ENCODE peak calls at places on chromosome 1, in four cellular contexts. K is hepatic stellate cell, F is HTR-8/SVneo, M is astrocyte of the spinal cord. J is an unnamed sample.

GRCh38 chr1:103256490-103256889 is 148.2 kb upstream of the COL11A1 start:
- DNase-seq in K (no peak), F (no peak), M (peak), J (no peak)

GRCh38 chr1:3170566-3171453 is 101.8 kb downstream of the PRDM16 start:
- DNase-seq in K (peak), F (no peak), M (peak), J (peak)

GRCh38 chr1:241323510-241323909 is 33.5 kb downstream of the RGS7 start:
- DNase-seq in K (peak), F (peak), M (peak), J (peak)

GRCh38 chr1:44988531-44989156 is 2.2 kb upstream of the EIF2B3 start:
- DNase-seq in K (no peak), F (no peak), M (no peak), J (no peak)

GRCh38 chr1:58575831-58576726 is 973 bp downstream of the TACSTD2 start:
- DNase-seq in K (no peak), F (no peak), M (no peak), J (no peak)

GRCh38 chr1:67564193-67564592 is 120.8 kb upstream of the GADD45A start:
- DNase-seq in K (peak), F (no peak), M (no peak), J (no peak)

GRCh38 chr1:91736999-91737615 is 148.8 kb downstream of the TGFBR3 start:
- DNase-seq in K (peak), F (peak), M (peak), J (no peak)

GRCh38 chr1:41927118-41927517 is 8.4 kb upstream of the HIVEP3 start:
- DNase-seq in K (no peak), F (no peak), M (no peak), J (no peak)

GRCh38 chr1:202638019-202638887 is 72.0 kb downstream of the SYT2 start:
- DNase-seq in K (no peak), F (no peak), M (no peak), J (no peak)

GRCh38 chr1:18998016-18998724 is 41.7 kb upstream of the IFFO2 start:
- DNase-seq in K (no peak), F (no peak), M (no peak), J (peak)

GRCh38 chr1:87906078-87906477 is 577.4 kb downstream of the LMO4 start:
- DNase-seq in K (no peak), F (no peak), M (no peak), J (no peak)

GRCh38 chr1:230206976-230207375 is 139.9 kb downstream of the GALNT2 start:
- DNase-seq in K (no peak), F (no peak), M (no peak), J (no peak)

GRCh38 chr1:75725256-75725655 is 747 bp downstream of the ACADM start:
- DNase-seq in K (peak), F (no peak), M (peak), J (peak)

GRCh38 chr1:51693420-51694144 is 76.7 kb downstream of the OSBPL9 start:
- DNase-seq in K (no peak), F (no peak), M (peak), J (peak)

GRCh38 chr1:237387144-237387505 is 345.1 kb downstream of the RYR2 start:
- DNase-seq in K (no peak), F (no peak), M (no peak), J (no peak)

GRCh38 chr1:224852901-224853568 is 76.4 kb upstream of the DNAH14 start:
- DNase-seq in K (peak), F (peak), M (peak), J (peak)

GRCh38 chr1:60924964-60925798 is 157.2 kb upstream of the NFIA start:
- DNase-seq in K (no peak), F (no peak), M (no peak), J (peak)

GRCh38 chr1:246104927-246105326 is 402.2 kb downstream of the SMYD3 start:
- DNase-seq in K (no peak), F (no peak), M (no peak), J (peak)

GRCh38 chr1:12168451-12169160 is 1.8 kb downstream of the TNFRSF1B start:
- DNase-seq in K (no peak), F (no peak), M (no peak), J (no peak)

GRCh38 chr1:23646086-23646485 is 45.5 kb upstream of the RPL11 start:
- DNase-seq in K (no peak), F (no peak), M (no peak), J (no peak)

GRCh38 chr1:211752317-211752716 is 76.9 kb upstream of the NEK2 start:
- DNase-seq in K (no peak), F (no peak), M (no peak), J (peak)

GRCh38 chr1:227604446-227604845 is 41.1 kb downstream of the ZNF678 start:
- DNase-seq in K (no peak), F (no peak), M (no peak), J (no peak)

GRCh38 chr1:219626865-219627264 is 14.0 kb upstream of the ZC3H11B start:
- DNase-seq in K (no peak), F (no peak), M (no peak), J (no peak)

GRCh38 chr1:111615874-111616715 is 3.5 kb upstream of the RAP1A start:
- DNase-seq in K (no peak), F (no peak), M (no peak), J (peak)

GRCh38 chr1:45009956-45010854 is 919 bp downstream of the HECTD3 start:
- DNase-seq in K (peak), F (no peak), M (no peak), J (no peak)

GRCh38 chr1:157040802-157041201 is 4.7 kb downstream of the ARHGEF11 start:
- DNase-seq in K (peak), F (no peak), M (peak), J (peak)

GRCh38 chr1:23825762-23826522 is 713 bp upstream of the HMGCL start:
- DNase-seq in K (no peak), F (no peak), M (no peak), J (peak)

GRCh38 chr1:234998174-234998741 is 130.4 kb downstream of the TOMM20 start:
- DNase-seq in K (peak), F (no peak), M (peak), J (no peak)

GRCh38 chr1:233140519-233140918 is 155.0 kb downstream of the PCNX2 start:
- DNase-seq in K (no peak), F (no peak), M (no peak), J (no peak)

GRCh38 chr1:31356427-31356826 is 16.4 kb downstream of the FABP3 start:
- DNase-seq in K (no peak), F (no peak), M (no peak), J (no peak)

GRCh38 chr1:3533051-3534048 is 78.0 kb downstream of the MEGF6 start:
- DNase-seq in K (no peak), F (no peak), M (no peak), J (no peak)

GRCh38 chr1:160800645-160801408 is 4.9 kb downstream of the LY9 start:
- DNase-seq in K (no peak), F (no peak), M (no peak), J (no peak)

J was measured in OCI-M1.